ENCODE peak calls at places on chromosomes 2 and 18, in eight cellular contexts. L is HCT116, J is heart right ventricle, R is cardiac muscle cell, I is prostate gland, Q is upper lobe of right lung, Y is H9, B is neural progenitor cell. D is an unnamed sample.

GRCh38 chr18:62262050-62262449 is 63.1 kb upstream of the TNFRSF11A start:
- DNase-seq in I (no peak), B (no peak), J (no peak), R (no peak), Y (no peak), L (no peak), Q (no peak), D (no peak)

GRCh38 chr2:233063269-233063975 is 3.3 kb downstream of the INPP5D start:
- DNase-seq in J (no peak), Y (peak; percentile 79), L (no peak), R (peak; percentile 20), I (no peak), Q (peak; percentile 62), B (peak; percentile 31), D (no peak)

GRCh38 chr18:36693931-36694661 is 134.7 kb downstream of the TPGS2 start:
- DNase-seq in I (peak; percentile 32), R (no peak), Y (no peak), L (no peak), Q (no peak), B (no peak), J (no peak), D (no peak)

GRCh38 chr2:14137643-14138042 is 494.9 kb upstream of the LRATD1 start:
- DNase-seq in J (no peak), R (peak; percentile 33), B (peak; percentile 54), I (no peak), L (no peak), Y (peak; percentile 61), Q (no peak), D (no peak)

GRCh38 chr18:76394780-76395476 is 100.1 kb downstream of the ZNF516 start:
- DNase-seq in R (no peak), Y (no peak), B (no peak), L (no peak), J (no peak), Q (no peak), I (no peak), D (no peak)

GRCh38 chr18:5582849-5583667 is 39.3 kb upstream of the EPB41L3 start:
- DNase-seq in Q (no peak), R (peak; percentile 18), L (no peak), Y (no peak), I (no peak), J (no peak), B (no peak), D (no peak)

GRCh38 chr2:96685592-96686459 is 43.3 kb downstream of the FER1L5 start:
- DNase-seq in Q (no peak), R (peak; percentile 64), J (peak; percentile 35), B (peak; percentile 51), I (no peak), L (no peak), Y (peak; percentile 82), D (peak; percentile 30)

GRCh38 chr18:68429111-68429510 is 285.8 kb downstream of the TMX3 start:
- DNase-seq in R (no peak), Y (no peak), L (no peak), Q (no peak), I (no peak), J (no peak), B (no peak), D (no peak)

GRCh38 chr18:3595282-3596273 is 145.6 kb downstream of the TGIF1 start:
- DNase-seq in J (no peak), Q (no peak), R (no peak), I (peak; percentile 53), Y (no peak), B (no peak), L (no peak), D (no peak)

GRCh38 chr2:9996321-9996720 is 44.8 kb downstream of the GRHL1 start:
- DNase-seq in R (no peak), I (no peak), J (no peak), Q (no peak), Y (no peak), B (no peak), L (no peak), D (no peak)

GRCh38 chr2:10489842-10490555 is 41.9 kb upstream of the ODC1 start:
- DNase-seq in J (no peak), R (no peak), Y (no peak), L (no peak), Q (no peak), B (no peak), I (no peak), D (no peak)

GRCh38 chr2:169143998-169144397 is 74.6 kb downstream of the DHRS9 start:
- DNase-seq in L (no peak), R (no peak), Q (no peak), I (no peak), J (no peak), B (no peak), Y (no peak), D (no peak)

GRCh38 chr2:164260506-164260905 is 360.8 kb downstream of the GRB14 start:
- DNase-seq in I (no peak), L (no peak), Q (no peak), R (no peak), J (no peak), B (no peak), Y (no peak), D (no peak)

GRCh38 chr2:126790987-126791780 is 107.5 kb upstream of the TEX51 start:
- DNase-seq in L (no peak), B (no peak), R (no peak), Y (no peak), I (no peak), Q (peak; percentile 17), J (no peak), D (no peak)

GRCh38 chr2:205706769-205707375 is 24.6 kb downstream of the NRP2 start:
- DNase-seq in Q (no peak), J (peak; percentile 75), R (no peak), B (no peak), Y (no peak), L (no peak), I (no peak), D (peak; percentile 67)

GRCh38 chr2:215432759-215433594 is 2.9 kb downstream of the FN1 start:
- DNase-seq in B (no peak), Q (no peak), Y (no peak), L (no peak), I (no peak), R (no peak), J (no peak), D (no peak)

GRCh38 chr18:50729326-50729725 is 90.5 kb downstream of the MRO start:
- DNase-seq in Q (no peak), R (no peak), I (no peak), B (no peak), J (no peak), L (no peak), Y (no peak), D (no peak)

GRCh38 chr2:201960300-201960699 is 73.4 kb upstream of the FZD7 start:
- DNase-seq in Q (no peak), B (no peak), Y (no peak), I (no peak), R (no peak), J (no peak), L (no peak), D (no peak)

GRCh38 chr2:135086222-135086621 is 34.1 kb downstream of the RAB3GAP1 start:
- DNase-seq in Q (no peak), B (no peak), J (no peak), I (no peak), Y (no peak), L (no peak), R (peak; percentile 0), D (no peak)

GRCh38 chr2:73823916-73824523 is 4.7 kb upstream of the STAMBP start:
- DNase-seq in R (peak; percentile 78), Y (no peak), B (peak; percentile 61), L (peak; percentile 69), I (peak; percentile 43), J (peak; percentile 71), Q (no peak), D (no peak)

GRCh38 chr2:31996571-31997150 is 14.1 kb downstream of the MEMO1 start:
- DNase-seq in B (no peak), I (no peak), R (no peak), J (no peak), Y (no peak), L (no peak), Q (no peak), D (no peak)

GRCh38 chr18:13217466-13217961 is 1.0 kb upstream of the LDLRAD4 start:
- DNase-seq in B (peak; percentile 87), L (no peak), Y (peak; percentile 49), I (peak; percentile 46), J (peak; percentile 77), Q (peak; percentile 76), R (peak; percentile 70), D (peak; percentile 78)
- TF ChIP-seq CTCF in B (no peak), L (no peak), Y (no peak), I (no peak), J (peak; percentile 0), Q (no peak), R (no peak), D (peak; percentile 37)

GRCh38 chr2:58106896-58107295 is 60.3 kb downstream of the VRK2 start:
- DNase-seq in I (no peak), Q (no peak), L (no peak), R (no peak), Y (no peak), J (no peak), B (no peak), D (no peak)
- H3K4me1 ChIP-seq in I (no peaks in the 10 kb centered on the region), Q (no peaks in the 10 kb centered on the region), L (peaks cover 61% of the 10 kb centered on the region), R (no peaks in the 10 kb centered on the region), Y (no peaks in the 10 kb centered on the region), J (no peaks in the 10 kb centered on the region), B (peaks cover 6% of the 10 kb centered on the region), D (peaks cover 10% of the 10 kb centered on the region)

GRCh38 chr2:217943379-217944321 is 59.1 kb downstream of the TNS1 start:
- DNase-seq in Y (peak; percentile 91), J (peak; percentile 91), Q (peak; percentile 93), L (peak; percentile 4), R (peak; percentile 91), B (peak; percentile 85), I (peak; percentile 74), D (peak; percentile 88)
- TF ChIP-seq CTCF in Y (peak; percentile 37), J (peak; percentile 46), Q (peak; percentile 38), L (no peak), R (peak; percentile 23), B (peak; percentile 38), I (peak; percentile 20), D (peak; percentile 53)

GRCh38 chr2:191176305-191176704 is 25.5 kb upstream of the STAT4 start:
- DNase-seq in R (no peak), L (no peak), B (no peak), I (no peak), J (no peak), Y (no peak), Q (no peak), D (no peak)

GRCh38 chr2:191171708-191172355 is 21.0 kb upstream of the STAT4 start:
- DNase-seq in Y (no peak), B (peak; percentile 24), I (peak; percentile 21), Q (no peak), R (no peak), L (no peak), J (no peak), D (no peak)

GRCh38 chr2:191173206-191173605 is 22.4 kb upstream of the STAT4 start:
- DNase-seq in J (no peak), I (no peak), R (no peak), Y (no peak), L (no peak), B (no peak), Q (no peak), D (no peak)

GRCh38 chr2:191176801-191177438 is 26.1 kb upstream of the STAT4 start:
- DNase-seq in Q (no peak), B (no peak), L (no peak), Y (no peak), J (no peak), R (no peak), I (no peak), D (no peak)

DNA sequence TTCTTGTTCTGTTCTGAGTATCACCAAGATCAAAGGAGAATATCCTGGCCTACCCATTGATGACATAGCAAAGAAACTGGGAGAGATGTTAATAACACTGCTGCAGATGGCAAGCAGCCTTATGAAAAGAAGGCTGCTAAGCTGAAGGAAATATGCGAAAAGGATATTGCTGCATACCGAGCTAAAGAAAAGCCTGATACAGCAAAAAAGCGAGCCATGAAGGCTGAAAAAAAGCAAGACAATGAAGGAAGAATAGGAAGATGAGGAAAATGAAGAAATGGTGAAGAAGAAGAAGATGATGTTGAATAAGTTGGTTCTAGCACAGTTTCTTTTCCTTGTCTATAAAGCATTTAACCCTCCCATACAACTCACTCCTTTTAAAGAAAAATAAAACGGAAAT is 23.7 kb upstream of the STAT4 start:
- DNase-seq in R (no peak), Y (no peak), L (no peak), J (no peak), B (no peak), I (no peak), Q (no peak), D (no peak)
- H3K4me1 ChIP-seq in R (peaks cover 8% of the 10 kb centered on the region), Y (peaks cover 5% of the 10 kb centered on the region), L (peaks cover 31% of the 10 kb centered on the region), J (peaks cover 5% of the 10 kb centered on the region), B (peaks cover 11% of the 10 kb centered on the region), I (no peaks in the 10 kb centered on the region), Q (peaks cover 15% of the 10 kb centered on the region), D (peaks cover 26% of the 10 kb centered on the region)

D was measured in left ventricle myocardium inferior.